ENCODE peak calls at places on chromosomes 16 and 17, in seven cellular contexts. K is neuronal stem cell, J is IMR-90, Q is mesendoderm, C is H9, P is H1, M is trophoblast cell. D is an unnamed sample.

GRCh38 chr17:57296231-57296630 is 39.9 kb downstream of the MSI2 start:
- DNase-seq in K (no peak), J (no peak), Q (peak), C (no peak), P (no peak), M (peak), D (peak)

GRCh38 chr17:7894866-7895265 is 6.3 kb downstream of the CHD3 start:
- DNase-seq in K (no peak), J (no peak), Q (no peak), C (peak), P (no peak), M (no peak), D (no peak)

GRCh38 chr16:85851034-85851780 is 47.8 kb upstream of the IRF8 start:
- DNase-seq in K (no peak), J (no peak), Q (no peak), C (no peak), P (no peak), M (peak), D (no peak)

GRCh38 chr16:79334127-79334526 is 266.4 kb downstream of the MAF start:
- DNase-seq in K (no peak), J (no peak), Q (peak), C (peak), P (peak), M (no peak), D (no peak)

GRCh38 chr17:44971776-44972483 is 3.8 kb upstream of the C1QL1 start:
- DNase-seq in K (no peak), J (peak), Q (peak), C (peak), P (peak), M (no peak), D (peak)

GRCh38 chr16:9256196-9256595 is 164.8 kb downstream of the HAPSTR1 start:
- DNase-seq in K (peak), J (no peak), Q (peak), C (peak), P (peak), M (peak), D (no peak)

GRCh38 chr17:7263071-7263800 is 958 bp upstream of the CLDN7 start:
- DNase-seq in K (no peak), J (no peak), Q (peak), C (peak), P (peak), M (peak), D (no peak)

GRCh38 chr16:65782537-65783290 is 583.8 kb upstream of the CDH5 start:
- DNase-seq in K (no peak), J (peak), Q (peak), C (no peak), P (peak), M (no peak), D (peak)

GRCh38 chr16:19601083-19601976 is 45.8 kb downstream of the VPS35L start:
- DNase-seq in K (peak), J (peak), Q (peak), C (no peak), P (peak), M (no peak), D (peak)

GRCh38 chr16:46844771-46845170 is 13.8 kb upstream of the C16orf87 start:
- DNase-seq in K (no peak), J (peak), Q (no peak), C (no peak), P (peak), M (no peak), D (no peak)

GRCh38 chr16:87233928-87234327 is 83.3 kb downstream of the C16orf95 start:
- DNase-seq in K (no peak), J (peak), Q (peak), C (peak), P (no peak), M (no peak), D (peak)

GRCh38 chr17:59329558-59330313 is 1.7 kb upstream of the YPEL2 start:
- DNase-seq in K (peak), J (peak), Q (peak), C (peak), P (peak), M (peak), D (peak)

GRCh38 chr17:76561332-76561731 is 21.5 kb downstream of the PRCD start:
- DNase-seq in K (no peak), J (peak), Q (no peak), C (no peak), P (no peak), M (no peak), D (peak)

GRCh38 chr17:61495161-61495857 is 43.1 kb downstream of the TBX4 start:
- DNase-seq in K (no peak), J (peak), Q (peak), C (no peak), P (no peak), M (no peak), D (peak)

GRCh38 chr17:8140058-8140412 is 12.2 kb downstream of the PER1 start:
- DNase-seq in K (no peak), J (no peak), Q (no peak), C (peak), P (no peak), M (no peak), D (no peak)

DNA sequence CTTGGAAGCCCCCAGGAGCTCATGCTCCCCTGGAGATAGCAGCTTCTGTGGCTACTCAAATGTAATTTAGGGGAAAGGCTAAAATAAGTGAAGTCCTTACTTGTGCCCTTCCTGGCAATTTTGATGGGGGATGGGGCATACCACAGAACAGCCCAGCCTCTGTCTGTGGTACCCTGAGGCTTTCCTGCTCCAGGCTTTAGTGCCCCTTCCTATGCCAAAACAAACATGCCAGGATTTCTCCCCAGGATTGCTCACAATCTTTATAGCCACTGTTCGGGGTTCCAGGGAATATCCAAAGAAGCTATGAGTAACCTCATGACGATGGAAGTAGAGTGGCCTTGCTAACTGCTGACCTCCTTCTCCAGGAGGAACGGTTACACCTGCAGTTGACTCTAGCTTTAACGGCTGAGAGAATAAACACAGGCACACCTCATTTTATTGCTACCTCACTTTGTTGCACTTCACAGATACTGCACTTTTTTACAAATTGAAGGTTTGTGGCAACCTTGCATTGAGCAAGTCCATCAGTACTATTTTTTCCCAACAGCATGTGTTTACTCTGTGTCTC is 24.9 kb downstream of the CCL4 start:
- DNase-seq in K (no peak), J (no peak), Q (no peak), C (no peak), P (no peak), M (no peak), D (no peak)
- H4K8ac ChIP-seq in K (no peak), J (no peak), Q (no peak), C (no peak), P (no peak), M (no peak), D (no peak)

GRCh38 chr17:18261146-18261515 is 669 bp downstream of the MIEF2 start:
- DNase-seq in K (no peak), J (peak), Q (peak), C (peak), P (peak), M (peak), D (peak)

GRCh38 chr17:18262641-18263040 is 2.2 kb downstream of the MIEF2 start:
- DNase-seq in K (no peak), J (no peak), Q (no peak), C (no peak), P (no peak), M (no peak), D (no peak)

GRCh38 chr17:18261659-18262058 is 1.2 kb downstream of the MIEF2 start:
- DNase-seq in K (no peak), J (no peak), Q (no peak), C (no peak), P (no peak), M (no peak), D (no peak)

GRCh38 chr17:18260332-18261145 is at the start of gene MIEF2:
- DNase-seq in K (peak), J (peak), Q (peak), C (peak), P (peak), M (peak), D (peak)

DNA sequence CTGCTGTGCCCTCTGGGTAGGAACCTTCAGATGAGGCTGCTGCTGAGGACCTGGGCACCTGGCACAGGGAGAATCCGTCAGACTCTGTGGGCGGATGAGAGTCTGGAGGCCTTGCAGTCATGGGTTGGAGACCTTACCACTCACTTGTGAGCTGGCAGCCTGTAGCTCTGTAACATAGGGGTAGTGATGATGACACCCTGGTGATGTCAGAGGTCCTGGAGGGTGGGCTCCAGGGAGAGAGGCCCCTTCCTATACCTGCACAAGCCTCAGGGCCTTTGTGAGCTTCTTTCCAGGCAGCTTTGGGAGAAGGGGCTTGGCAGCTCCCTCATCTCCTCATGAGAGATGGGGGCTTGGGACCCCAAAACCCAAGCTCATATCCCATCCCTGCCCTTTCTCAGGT is 1.6 kb downstream of the MIEF2 start:
- DNase-seq in K (no peak), J (no peak), Q (no peak), C (no peak), P (no peak), M (peak), D (no peak)
- H3K4ac ChIP-seq in K (no peak), J (no peak), Q (no peak), C (no peak), P (no peak), M (no peak), D (no peak)

GRCh38 chr17:67388986-67389385 is 11.9 kb downstream of the PITPNC1 start:
- DNase-seq in K (no peak), J (no peak), Q (no peak), C (no peak), P (no peak), M (no peak), D (no peak)
- H4K8ac ChIP-seq in K (no peak), J (no peak), Q (no peak), C (no peak), P (no peak), M (no peak), D (no peak)

GRCh38 chr16:82203198-82203597 is 33.2 kb upstream of the MPHOSPH6 start:
- DNase-seq in K (no peak), J (no peak), Q (no peak), C (no peak), P (no peak), M (no peak), D (no peak)
- H3K4ac ChIP-seq in K (no peak), J (no peak), Q (no peak), C (no peak), P (no peak), M (no peak), D (no peak)

GRCh38 chr17:5888811-5889210 is 181.4 kb upstream of the WSCD1 start:
- DNase-seq in K (no peak), J (peak), Q (no peak), C (peak), P (no peak), M (no peak), D (no peak)
- H4K8ac ChIP-seq in K (no peak), J (no peak), Q (no peak), C (no peak), P (no peak), M (no peak), D (no peak)

GRCh38 chr17:50354776-50355175 is 8.8 kb downstream of the XYLT2 start:
- DNase-seq in K (no peak), J (no peak), Q (no peak), C (no peak), P (no peak), M (no peak), D (no peak)

GRCh38 chr17:50354198-50354597 is 8.3 kb downstream of the XYLT2 start:
- DNase-seq in K (no peak), J (no peak), Q (no peak), C (no peak), P (no peak), M (no peak), D (no peak)

GRCh38 chr17:50353600-50354195 is 7.8 kb downstream of the XYLT2 start:
- DNase-seq in K (no peak), J (no peak), Q (no peak), C (no peak), P (no peak), M (no peak), D (no peak)

GRCh38 chr17:50352072-50352692 is 6.3 kb downstream of the XYLT2 start:
- DNase-seq in K (no peak), J (no peak), Q (no peak), C (no peak), P (no peak), M (no peak), D (no peak)

GRCh38 chr17:50352693-50353599 is 7.0 kb downstream of the XYLT2 start:
- DNase-seq in K (no peak), J (no peak), Q (no peak), C (no peak), P (no peak), M (no peak), D (no peak)
- H3K4ac ChIP-seq in K (no peak), J (no peak), Q (no peak), C (no peak), P (no peak), M (no peak), D (no peak)

GRCh38 chr17:78471635-78472034 is 93.2 kb downstream of the PGS1 start:
- DNase-seq in K (no peak), J (no peak), Q (no peak), C (no peak), P (no peak), M (no peak), D (no peak)

GRCh38 chr17:78466786-78467715 is 88.6 kb downstream of the PGS1 start:
- DNase-seq in K (no peak), J (no peak), Q (no peak), C (no peak), P (no peak), M (no peak), D (no peak)

GRCh38 chr17:78472035-78472905 is 93.8 kb downstream of the PGS1 start:
- DNase-seq in K (no peak), J (no peak), Q (no peak), C (no peak), P (no peak), M (no peak), D (no peak)

GRCh38 chr17:78469443-78469842 is 91.0 kb downstream of the PGS1 start:
- DNase-seq in K (no peak), J (no peak), Q (no peak), C (no peak), P (no peak), M (no peak), D (no peak)

DNA sequence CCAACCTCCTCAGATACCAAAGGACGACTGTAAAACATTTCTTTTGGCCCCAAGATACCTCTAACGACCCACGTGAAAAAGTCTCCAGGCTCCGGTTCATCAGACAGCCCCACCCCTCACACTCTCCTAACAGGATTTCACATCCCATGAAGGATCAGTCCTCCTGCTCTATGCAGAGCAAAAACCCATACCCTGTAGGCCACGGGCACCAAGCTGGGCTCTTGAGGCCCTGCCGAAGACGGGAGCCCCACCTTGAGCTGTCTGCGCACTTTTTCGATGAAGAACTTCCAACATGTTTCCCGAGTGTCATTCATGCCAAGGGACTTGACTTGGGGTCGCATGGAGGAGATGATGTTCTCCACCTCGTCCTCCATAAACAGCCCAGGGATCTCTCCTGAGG is 89.9 kb downstream of the PGS1 start:
- DNase-seq in K (no peak), J (no peak), Q (no peak), C (no peak), P (no peak), M (no peak), D (no peak)
- H4K8ac ChIP-seq in K (no peak), J (no peak), Q (no peak), C (no peak), P (no peak), M (no peak), D (no peak)

GRCh38 chr16:52005551-52005950 is 541.4 kb downstream of the TOX3 start:
- DNase-seq in K (no peak), J (no peak), Q (no peak), C (no peak), P (no peak), M (no peak), D (no peak)
- H3K4ac ChIP-seq in K (no peak), J (no peak), Q (no peak), C (no peak), P (no peak), M (no peak), D (no peak)

GRCh38 chr17:74561580-74561979 is 5.7 kb downstream of the CD300H start:
- DNase-seq in K (no peak), J (no peak), Q (no peak), C (no peak), P (no peak), M (no peak), D (no peak)
- H4K8ac ChIP-seq in K (no peak), J (no peak), Q (no peak), C (no peak), P (no peak), M (no peak), D (no peak)